ENCODE peak calls at places on chromosomes 13 and 19, in five cellular contexts. J is CD8-positive, alpha-beta memory T cell; Y is heart left ventricle; S is dorsolateral prefrontal cortex; P is MG63. B is an unnamed sample.
A peak's percentile ranks its signal among the peaks of the same experiment; 100 is the strongest.

GRCh38 chr13:113672002-113672651 is 5.1 kb downstream of the GRK1 start:
- DNase-seq in S (no peak), J (no peak), P (no peak), Y (no peak), B (no peak)

GRCh38 chr19:28960986-28961705 is 251.8 kb downstream of the UQCRFS1 start:
- DNase-seq in P (peak; percentile 57), S (no peak), J (no peak), Y (no peak), B (no peak)

GRCh38 chr13:91482427-91482826 is 84.0 kb downstream of the GPC5 start:
- DNase-seq in S (no peak), P (no peak), Y (no peak), J (no peak), B (no peak)

GRCh38 chr13:62357887-62358645 is 942.4 kb upstream of the PCDH20 start:
- DNase-seq in J (no peak), Y (no peak), S (no peak), P (peak; percentile 23), B (peak; percentile 27)

GRCh38 chr19:38975861-38976271 is 324 bp upstream of the FBXO17 start:
- DNase-seq in S (no peak), J (no peak), P (no peak), Y (no peak), B (peak; percentile 40)

GRCh38 chr13:34458756-34459462 is 483.2 kb upstream of the NBEA start:
- DNase-seq in J (no peak), S (no peak), Y (peak; percentile 30), P (peak; percentile 1), B (no peak)

GRCh38 chr13:63551731-63552130 is 2136.1 kb upstream of the PCDH20 start:
- DNase-seq in Y (no peak), S (no peak), P (no peak), J (no peak), B (no peak)

GRCh38 chr19:47421844-47422395 is 2.6 kb upstream of the MEIS3 start:
- DNase-seq in P (no peak), Y (no peak), J (no peak), S (no peak), B (no peak)

GRCh38 chr19:13629687-13630357 is 123.5 kb upstream of the CACNA1A start:
- DNase-seq in S (no peak), Y (no peak), P (peak; percentile 29), J (no peak), B (no peak)

GRCh38 chr13:97076898-97077297 is 82.6 kb upstream of the OXGR1 start:
- DNase-seq in S (no peak), Y (no peak), P (no peak), J (no peak), B (peak; percentile 14)

GRCh38 chr19:7915250-7916136 is 863 bp downstream of the TGFBR3L start:
- DNase-seq in S (no peak), Y (no peak), P (no peak), J (no peak), B (no peak)

GRCh38 chr13:22461854-22462565 is 718.8 kb upstream of the SGCG start:
- DNase-seq in J (no peak), Y (no peak), S (no peak), P (peak; percentile 57), B (no peak)

GRCh38 chr13:22108283-22108897 is 437.5 kb downstream of the FGF9 start:
- DNase-seq in P (no peak), Y (no peak), S (no peak), J (no peak), B (no peak)

GRCh38 chr13:45362939-45363338 is 22.0 kb upstream of the TPT1 start:
- DNase-seq in S (no peak), J (no peak), Y (no peak), P (no peak), B (no peak)

GRCh38 chr13:110479648-110480047 is 81.9 kb downstream of the RAB20 start:
- DNase-seq in S (no peak), J (no peak), P (no peak), Y (peak; percentile 45), B (no peak)

GRCh38 chr19:40592170-40592569 is 9.0 kb upstream of the LTBP4 start:
- DNase-seq in S (no peak), P (no peak), J (no peak), Y (no peak), B (peak; percentile 60)

GRCh38 chr13:25249001-25249543 is 38.2 kb downstream of the MTMR6 start:
- DNase-seq in S (peak; percentile 56), J (no peak), Y (no peak), P (no peak), B (no peak)

GRCh38 chr19:46221981-46222610 is 7.4 kb upstream of the IGFL1 start:
- DNase-seq in S (no peak), P (peak; percentile 94), J (no peak), Y (peak; percentile 58), B (no peak)

GRCh38 chr13:113118328-113119021 is 4.1 kb upstream of the F10 start:
- DNase-seq in P (no peak), Y (no peak), S (no peak), J (peak; percentile 40), B (no peak)

GRCh38 chr13:43356566-43356965 is 333.2 kb downstream of the DNAJC15 start:
- DNase-seq in P (no peak), S (no peak), Y (no peak), J (no peak), B (no peak)

GRCh38 chr19:35226748-35227147 is 1.8 kb downstream of the FAM187B start:
- DNase-seq in P (no peak), S (no peak), J (no peak), Y (no peak), B (no peak)

GRCh38 chr13:102555914-102556553 is 40.8 kb upstream of the TPP2 start:
- DNase-seq in Y (no peak), P (peak; percentile 1), J (no peak), S (no peak), B (peak; percentile 52)

GRCh38 chr19:13053761-13054604 is 48.7 kb downstream of the LYL1 start:
- DNase-seq in J (no peak), Y (peak; percentile 96), P (peak; percentile 98), S (peak; percentile 66), B (peak; percentile 86)

GRCh38 chr19:3844596-3844995 is 24.2 kb downstream of the ZFR2 start:
- DNase-seq in S (no peak), Y (no peak), J (no peak), P (no peak), B (no peak)

GRCh38 chr13:38566526-38566925 is 120.4 kb upstream of the FREM2 start:
- DNase-seq in Y (no peak), J (no peak), S (no peak), P (no peak), B (no peak)

GRCh38 chr19:6084821-6085220 is 25.5 kb downstream of the RFX2 start:
- DNase-seq in Y (no peak), P (no peak), J (no peak), S (no peak), B (no peak)

GRCh38 chr19:41325947-41326706 is 16.2 kb downstream of the CCDC97 start:
- DNase-seq in J (peak; percentile 60), P (peak; percentile 64), Y (peak; percentile 65), S (peak; percentile 72), B (peak; percentile 87)

GRCh38 chr19:3658004-3658822 is 31.6 kb upstream of the CACTIN start:
- DNase-seq in Y (peak; percentile 54), P (no peak), S (no peak), J (no peak), B (no peak)

GRCh38 chr19:33399745-33400681 is 26.5 kb downstream of the CEBPG start:
- DNase-seq in S (no peak), J (peak; percentile 24), Y (peak; percentile 15), P (no peak), B (no peak)

GRCh38 chr13:91375119-91375729 is 23.2 kb upstream of the GPC5 start:
- DNase-seq in S (no peak), Y (no peak), P (no peak), J (no peak), B (no peak)

GRCh38 chr13:65387743-65388347 is 1842.3 kb downstream of the PCDH9 start:
- DNase-seq in P (no peak), Y (no peak), S (no peak), J (no peak), B (no peak)

GRCh38 chr13:22061371-22061805 is 390.5 kb downstream of the FGF9 start:
- DNase-seq in P (no peak), Y (no peak), S (peak; percentile 40), J (peak; percentile 82), B (no peak)

DNA sequence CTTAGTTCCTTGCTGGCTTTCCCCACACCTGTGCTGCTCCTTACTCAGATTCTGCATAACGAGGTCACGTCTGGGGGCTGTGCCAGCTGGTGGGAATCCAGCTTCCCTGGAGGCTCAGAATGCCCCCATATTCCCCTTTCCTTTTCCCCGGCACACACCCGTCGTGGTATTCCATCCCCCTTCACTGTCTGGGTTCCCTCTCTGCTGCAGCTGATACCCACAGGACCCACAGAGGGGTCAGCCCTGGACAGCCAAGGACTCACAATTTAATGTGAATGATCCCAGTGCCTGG is 4.2 kb upstream of the MYH14 start:
- DNase-seq in P (no peak), J (no peak), S (no peak), Y (peak; percentile 45), B (no peak)
- H3K27me3 ChIP-seq in P (peaks cover 19% of the 10 kb centered on the region), J (peaks cover 2% of the 10 kb centered on the region), S (peaks cover 12% of the 10 kb centered on the region), Y (peaks cover 9% of the 10 kb centered on the region), B (peaks cover 8% of the 10 kb centered on the region)

DNA sequence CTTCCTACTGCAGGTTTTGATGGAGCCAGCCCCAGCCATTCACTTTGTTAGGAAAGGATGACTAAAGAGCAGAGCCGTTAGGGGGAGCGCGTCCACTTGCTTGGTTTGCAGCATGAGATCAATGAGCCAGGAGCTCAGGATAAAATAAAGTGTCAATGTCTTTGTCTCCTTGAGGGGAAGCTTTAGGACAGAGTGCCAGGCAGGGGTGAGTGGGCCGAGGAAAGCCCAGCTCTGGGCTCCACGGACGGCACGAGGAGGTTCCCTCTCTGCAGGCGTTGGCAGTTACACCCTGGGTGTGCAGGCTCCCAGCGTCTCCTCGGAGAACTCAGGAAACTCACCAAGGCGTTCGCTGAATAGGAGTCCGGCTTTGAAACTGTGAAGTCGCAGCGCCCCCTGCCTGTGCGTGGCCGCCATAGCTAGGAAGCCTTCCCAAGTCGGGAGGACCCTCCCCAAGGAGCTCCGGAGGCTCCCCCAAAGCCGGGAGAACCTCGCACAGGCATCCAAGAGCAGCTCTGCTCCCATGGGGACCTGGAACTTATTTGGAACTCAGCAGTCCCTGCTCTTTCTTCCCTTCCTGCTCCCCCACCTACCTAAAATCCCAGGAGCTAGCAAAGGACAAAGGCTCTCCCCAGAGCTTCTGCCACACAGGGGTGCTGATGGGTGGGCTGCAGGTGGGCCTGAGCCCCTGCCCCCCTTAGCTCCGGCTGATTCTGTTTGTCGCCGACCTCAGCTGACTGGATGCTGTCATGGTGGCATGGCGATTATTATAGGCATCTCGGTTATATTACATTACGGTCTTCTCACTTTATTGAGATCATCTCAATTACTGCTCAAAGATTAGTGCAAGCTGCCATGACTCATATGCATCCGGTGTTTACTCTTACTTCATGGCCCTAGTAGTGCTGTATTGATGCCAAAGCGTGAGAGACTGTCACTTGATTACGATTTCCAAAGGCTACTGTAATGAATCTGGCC is 34.4 kb downstream of the GSX1 start:
- DNase-seq in P (peak; percentile 80), Y (peak; percentile 75), S (peak; percentile 80), J (peak; percentile 70), B (peak; percentile 88)
- H3K4me3 ChIP-seq in P (peak overlapping the region; percentile 29), Y (no peak overlapping the region), S (peak overlapping the region; percentile 28), J (no peak overlapping the region), B (peak overlapping the region; percentile 30)

GRCh38 chr13:52026246-52026626 is 1.7 kb downstream of the UTP14C start:
- DNase-seq in J (no peak), Y (no peak), P (no peak), S (no peak), B (no peak)
- H3K27me3 ChIP-seq in J (no peaks in the 10 kb centered on the region), Y (no peaks in the 10 kb centered on the region), P (no peaks in the 10 kb centered on the region), S (no peaks in the 10 kb centered on the region), B (no peaks in the 10 kb centered on the region)

DNA sequence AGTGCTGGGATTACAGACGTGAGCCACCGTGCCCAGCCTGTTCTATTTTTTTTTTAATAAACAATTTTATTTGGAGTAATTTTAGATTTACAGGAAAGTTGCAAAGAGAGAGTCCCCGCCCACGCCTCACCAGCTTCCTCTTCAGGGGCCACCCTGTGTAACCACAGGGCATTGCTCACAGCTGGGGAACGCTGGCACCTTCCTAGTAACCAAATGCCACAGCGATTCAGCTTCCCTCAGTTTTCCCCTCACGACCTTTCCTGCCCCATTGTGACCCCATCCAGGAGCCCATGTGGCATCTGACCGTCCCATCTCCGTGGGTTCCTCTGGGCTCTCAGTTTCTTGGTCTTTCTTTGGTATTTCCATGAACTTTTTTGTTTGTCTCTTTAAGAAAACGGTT is 83.9 kb downstream of the GNG7 start:
- DNase-seq in Y (peak; percentile 86), J (peak; percentile 74), P (peak; percentile 83), S (no peak), B (peak; percentile 29)
- H3K4me3 ChIP-seq in Y (no peak overlapping the region), J (peak overlapping the region; percentile 61), P (no peak overlapping the region), S (no peak overlapping the region), B (no peak overlapping the region)

B was measured in endothelial cell of umbilical vein.